ENCODE peak calls at places on chromosomes 12 and 14, in seven cellular contexts. U is ovary; W is PC-3; G is Peyer's patch; I is CD8-positive, alpha-beta T cell; B is heart right ventricle; R is pancreas. S is an unnamed sample.

GRCh38 chr14:92470215-92470614 is 43.4 kb upstream of the RIN3 start:
- DNase-seq in U (no peak), W (peak; percentile 79), G (no peak), I (no peak), B (no peak), R (no peak), S (no peak)

GRCh38 chr14:97052001-97052400 is 254.8 kb downstream of the VRK1 start:
- DNase-seq in U (no peak), W (no peak), G (no peak), I (no peak), B (no peak), R (no peak), S (no peak)

GRCh38 chr14:106347890-106348755 is 821.7 kb downstream of the TMEM121 start:
- DNase-seq in U (no peak), W (no peak), G (no peak), I (no peak), B (no peak), R (no peak), S (no peak)

GRCh38 chr12:42446761-42447160 is 120.8 kb downstream of the PPHLN1 start:
- DNase-seq in U (no peak), W (no peak), G (no peak), I (no peak), B (no peak), R (no peak), S (no peak)

GRCh38 chr14:91873476-91874265 is 6.3 kb upstream of the TC2N start:
- DNase-seq in U (no peak), W (peak; percentile 53), G (peak; percentile 90), I (peak; percentile 72), B (no peak), R (peak; percentile 62), S (peak; percentile 71)

GRCh38 chr14:94145902-94146527 is 16.6 kb upstream of the IFI27L2 start:
- DNase-seq in U (no peak), W (no peak), G (no peak), I (no peak), B (no peak), R (no peak), S (no peak)

GRCh38 chr14:40694026-40694425 is 912.6 kb upstream of the LRFN5 start:
- DNase-seq in U (no peak), W (no peak), G (no peak), I (no peak), B (no peak), R (no peak), S (no peak)

GRCh38 chr14:52895000-52895399 is 55.9 kb downstream of the FERMT2 start:
- DNase-seq in U (no peak), W (no peak), G (no peak), I (no peak), B (no peak), R (no peak), S (peak; percentile 9)

GRCh38 chr14:69321601-69322330 is 61.8 kb downstream of the GALNT16 start:
- DNase-seq in U (no peak), W (peak; percentile 26), G (peak; percentile 33), I (no peak), B (no peak), R (no peak), S (no peak)

GRCh38 chr14:94615254-94615653 is 3.1 kb downstream of the SERPINA3 start:
- DNase-seq in U (no peak), W (no peak), G (no peak), I (no peak), B (no peak), R (no peak), S (no peak)

GRCh38 chr14:20418501-20418909 is 5.2 kb upstream of the TEP1 start:
- DNase-seq in U (no peak), W (no peak), G (peak; percentile 83), I (no peak), B (no peak), R (no peak), S (no peak)

GRCh38 chr12:18683603-18684002 is 54.2 kb downstream of the PLCZ1 start:
- DNase-seq in U (no peak), W (peak; percentile 45), G (no peak), I (no peak), B (no peak), R (no peak), S (no peak)

GRCh38 chr14:26323781-26324363 is 274.0 kb downstream of the NOVA1 start:
- DNase-seq in U (no peak), W (no peak), G (no peak), I (no peak), B (no peak), R (no peak), S (no peak)

GRCh38 chr12:109517619-109518018 is 40.2 kb downstream of the UBE3B start:
- DNase-seq in U (no peak), W (no peak), G (no peak), I (no peak), B (peak; percentile 15), R (no peak), S (no peak)

GRCh38 chr14:72742682-72743195 is 151.2 kb downstream of the DPF3 start:
- DNase-seq in U (no peak), W (no peak), G (no peak), I (no peak), B (no peak), R (no peak), S (no peak)

GRCh38 chr12:80218925-80219714 is 119.8 kb downstream of the OTOGL start:
- DNase-seq in U (no peak), W (no peak), G (no peak), I (no peak), B (peak; percentile 14), R (no peak), S (no peak)

GRCh38 chr12:6752181-6752930 is 585 bp downstream of the MLF2 start:
- DNase-seq in U (no peak), W (peak; percentile 17), G (peak; percentile 61), I (no peak), B (peak; percentile 49), R (no peak), S (no peak)

GRCh38 chr12:66190519-66191406 is 1.7 kb downstream of the IRAK3 start:
- DNase-seq in U (no peak), W (peak; percentile 57), G (no peak), I (no peak), B (no peak), R (no peak), S (no peak)

GRCh38 chr14:91311284-91311662 is 66.8 kb upstream of the GPR68 start:
- DNase-seq in U (no peak), W (no peak), G (peak; percentile 63), I (peak; percentile 55), B (no peak), R (no peak), S (no peak)

DNA sequence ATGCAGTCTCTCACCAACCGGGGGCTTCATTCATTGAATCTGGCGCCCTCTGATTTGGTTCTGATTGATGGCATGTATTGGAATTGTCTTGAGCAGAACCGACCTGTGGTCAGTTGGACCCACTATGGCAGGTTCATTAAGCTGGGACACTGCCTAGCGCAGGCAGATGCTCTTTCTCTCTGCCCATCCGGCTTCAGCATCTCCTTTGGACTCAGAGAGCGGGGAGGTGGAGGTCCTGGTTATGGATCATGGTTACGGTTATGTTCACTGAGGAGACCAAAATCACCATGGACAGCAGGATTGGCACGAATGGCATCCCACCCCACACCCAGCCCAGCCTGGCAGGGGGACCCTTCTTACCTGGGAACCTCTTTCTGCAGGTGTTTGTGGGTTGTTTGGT is 16.4 kb upstream of the BCL7A start:
- DNase-seq in U (no peak), W (no peak), G (no peak), I (no peak), B (no peak), R (no peak), S (no peak)
- H3K4me3 ChIP-seq in U (no peak overlapping the region), W (no peak overlapping the region), G (no peak overlapping the region), I (no peak overlapping the region), B (no peak overlapping the region), R (no peak overlapping the region), S (no peak overlapping the region)

DNA sequence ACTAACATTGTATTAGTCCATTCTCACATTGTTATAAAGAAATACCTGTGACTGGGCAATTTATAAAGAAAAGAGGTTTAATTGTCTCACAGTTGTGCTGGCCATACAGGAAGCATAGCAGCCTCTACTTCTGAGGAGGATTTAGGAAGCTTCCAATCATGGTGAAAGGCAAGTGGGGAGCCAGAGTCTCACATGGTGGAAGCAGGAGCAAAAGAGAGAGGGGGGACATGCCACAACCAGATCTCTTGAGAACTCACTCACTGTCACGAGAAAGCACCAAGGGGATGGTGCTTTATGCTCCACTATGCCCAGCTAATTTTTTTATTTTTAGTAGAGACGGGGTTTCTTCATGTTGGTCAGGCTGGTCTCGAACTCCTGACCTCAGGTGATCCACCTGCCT is 13.3 kb downstream of the OS9 start:
- DNase-seq in U (no peak), W (no peak), G (no peak), I (no peak), B (no peak), R (no peak), S (no peak)
- H3K36me3 ChIP-seq in U (no peaks in the 10 kb centered on the region), W (peaks cover 21% of the 10 kb centered on the region), G (no peaks in the 10 kb centered on the region), I (peaks cover 17% of the 10 kb centered on the region), B (no peaks in the 10 kb centered on the region), R (peaks cover 6% of the 10 kb centered on the region), S (peaks cover 2% of the 10 kb centered on the region)

GRCh38 chr14:67331368-67332125 is 28.1 kb downstream of the ATP6V1D start:
- DNase-seq in U (no peak), W (peak; percentile 50), G (no peak), I (no peak), B (no peak), R (no peak), S (no peak)

GRCh38 chr14:67332468-67332867 is 27.1 kb downstream of the ATP6V1D start:
- DNase-seq in U (no peak), W (peak; percentile 54), G (no peak), I (no peak), B (no peak), R (no peak), S (no peak)

DNA sequence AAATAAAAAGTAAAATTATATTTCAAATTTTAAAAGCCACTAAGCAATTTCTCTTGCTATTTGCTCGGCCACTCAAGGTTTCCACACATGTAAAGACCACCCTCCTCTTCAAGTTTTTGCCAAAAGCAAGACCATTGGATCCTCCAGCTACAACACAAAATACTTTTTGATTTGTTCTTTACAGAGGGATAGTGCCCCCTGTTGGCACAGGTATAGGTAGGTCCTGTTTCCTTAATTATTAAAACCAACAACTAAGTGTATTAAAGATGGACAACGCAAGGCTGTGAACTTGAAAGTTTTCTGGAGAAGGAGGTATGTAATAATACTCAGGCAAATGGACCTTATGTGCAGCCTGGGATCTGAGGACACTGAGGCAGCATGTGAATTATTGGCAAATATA is 23.8 kb downstream of the ATP6V1D start:
- DNase-seq in U (no peak), W (peak; percentile 60), G (no peak), I (no peak), B (no peak), R (no peak), S (no peak)
- TF ChIP-seq CTCF in U (no peak), W (peak; percentile 90), G (peak; percentile 22), I (peak; percentile 35), B (no peak), R (no peak), S (peak; percentile 50)

DNA sequence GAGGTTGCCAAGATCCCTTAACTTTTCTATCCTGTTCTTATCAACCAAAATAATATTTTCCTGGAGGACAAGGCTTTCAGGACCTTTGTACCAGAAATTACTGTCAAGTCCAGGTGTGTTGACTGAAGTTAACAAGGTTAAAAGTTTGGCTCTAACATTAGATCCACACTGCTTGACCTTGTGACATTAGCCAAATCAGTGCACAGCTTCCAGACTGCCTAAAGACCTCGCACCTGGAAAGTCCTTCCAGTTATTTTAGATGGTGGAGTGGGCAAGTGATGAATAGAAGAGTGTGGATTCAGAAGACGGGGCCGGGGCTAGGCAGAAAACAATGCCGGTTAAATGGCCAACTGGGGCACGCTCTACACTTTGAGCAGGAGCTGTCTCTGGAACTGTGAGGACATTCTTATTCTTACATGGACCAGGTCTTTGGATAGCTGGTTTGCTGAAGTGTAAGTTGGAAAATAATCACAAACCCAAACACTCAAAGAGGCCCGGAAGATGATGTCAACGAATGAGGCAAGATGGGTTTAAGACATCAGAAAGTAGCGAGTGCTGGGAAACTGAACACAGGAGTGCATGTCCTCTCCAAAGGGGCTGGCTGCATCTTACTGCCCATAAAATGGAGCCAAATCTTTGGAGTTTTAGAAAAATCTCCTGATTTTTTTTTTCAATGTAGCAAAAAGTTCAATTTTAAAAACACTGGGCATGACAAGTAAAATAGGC is 56.3 kb downstream of the NIN start:
- DNase-seq in U (no peak), W (no peak), G (no peak), I (no peak), B (no peak), R (peak; percentile 26), S (no peak)
- H3K4me3 ChIP-seq in U (no peak overlapping the region), W (peak overlapping the region; percentile 15), G (no peak overlapping the region), I (no peak overlapping the region), B (no peak overlapping the region), R (no peak overlapping the region), S (no peak overlapping the region)